ENCODE peak calls at places on chromosomes 16 and 17, in four cellular contexts. M, Y, H and V are unnamed samples.

GRCh38 chr17:15920758-15921239 is 24.1 kb upstream of the ADORA2B start:
- DNase-seq in M (peak), Y (peak), H (no peak), V (no peak)

GRCh38 chr16:17467923-17468540 is 2.7 kb downstream of the XYLT1 start:
- DNase-seq in M (no peak), Y (peak), H (no peak), V (peak)

GRCh38 chr17:77354721-77355455 is 214.1 kb downstream of the SEC14L1 start:
- DNase-seq in M (no peak), Y (peak), H (no peak), V (peak)

GRCh38 chr16:81745704-81746558 is 33.2 kb upstream of the PLCG2 start:
- DNase-seq in M (peak), Y (peak), H (no peak), V (peak)

GRCh38 chr17:50863221-50863843 is 2.8 kb downstream of the TOB1 start:
- DNase-seq in M (no peak), Y (peak), H (no peak), V (peak)

GRCh38 chr16:51542856-51543510 is 391.9 kb upstream of the SALL1 start:
- DNase-seq in M (no peak), Y (no peak), H (no peak), V (peak)

GRCh38 chr16:27237229-27238015 is 31.1 kb downstream of the NSMCE1 start:
- DNase-seq in M (no peak), Y (no peak), H (peak), V (peak)

GRCh38 chr16:8623634-8624033 is 2.1 kb downstream of the METTL22 start:
- DNase-seq in M (no peak), Y (no peak), H (no peak), V (no peak)

GRCh38 chr16:29808219-29808900 is 2.0 kb downstream of the MAZ start:
- DNase-seq in M (no peak), Y (no peak), H (no peak), V (no peak)

GRCh38 chr16:31179153-31179746 is 689 bp upstream of the FUS start:
- DNase-seq in M (no peak), Y (no peak), H (no peak), V (no peak)

GRCh38 chr17:80279895-80280294 is 19.2 kb downstream of the RNF213 start:
- DNase-seq in M (no peak), Y (no peak), H (no peak), V (peak)

GRCh38 chr17:27109346-27109745 is 184.6 kb upstream of the WSB1 start:
- DNase-seq in M (no peak), Y (no peak), H (no peak), V (no peak)

GRCh38 chr16:3119286-3119685 is 6.9 kb downstream of the ZNF205 start:
- DNase-seq in M (no peak), Y (no peak), H (no peak), V (no peak)

GRCh38 chr16:75648265-75649076 is 898 bp downstream of the TERF2IP start:
- DNase-seq in M (peak), Y (peak), H (no peak), V (peak)

DNA sequence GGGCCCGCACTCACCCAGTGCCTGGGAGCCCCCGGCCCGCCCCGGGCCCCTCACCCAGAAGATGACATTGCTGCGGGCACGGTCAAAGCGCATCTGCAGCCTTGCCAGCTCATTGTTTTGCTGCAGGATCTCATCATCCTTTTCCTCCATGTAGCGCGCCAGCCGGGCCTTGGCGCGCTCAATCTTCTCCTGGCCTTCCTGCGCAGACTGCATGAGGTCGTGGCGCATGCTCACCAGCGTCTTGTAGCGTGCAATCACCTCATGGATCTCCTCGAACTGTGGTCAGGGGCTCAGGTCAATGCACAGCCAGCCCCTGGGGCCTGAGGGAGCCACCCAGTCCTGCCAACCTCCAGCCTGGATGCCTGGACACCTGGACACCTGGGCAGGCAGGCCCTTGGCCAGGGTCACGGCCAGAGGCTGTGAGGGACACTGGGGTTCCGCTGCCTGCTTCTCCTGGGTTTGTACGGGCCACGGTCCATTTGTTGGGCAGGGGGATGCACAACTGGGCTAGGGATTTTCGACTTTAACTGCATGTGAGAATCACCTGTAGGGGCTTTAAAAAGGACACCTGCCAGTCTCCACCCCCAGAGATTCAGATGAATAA is 9.2 kb downstream of the CCDC42 start:
- DNase-seq in M (no peak), Y (no peak), H (no peak), V (no peak)
- TF ChIP-seq RFX5 in M (no peak), Y (no peak), H (no peak), V (no peak)

DNA sequence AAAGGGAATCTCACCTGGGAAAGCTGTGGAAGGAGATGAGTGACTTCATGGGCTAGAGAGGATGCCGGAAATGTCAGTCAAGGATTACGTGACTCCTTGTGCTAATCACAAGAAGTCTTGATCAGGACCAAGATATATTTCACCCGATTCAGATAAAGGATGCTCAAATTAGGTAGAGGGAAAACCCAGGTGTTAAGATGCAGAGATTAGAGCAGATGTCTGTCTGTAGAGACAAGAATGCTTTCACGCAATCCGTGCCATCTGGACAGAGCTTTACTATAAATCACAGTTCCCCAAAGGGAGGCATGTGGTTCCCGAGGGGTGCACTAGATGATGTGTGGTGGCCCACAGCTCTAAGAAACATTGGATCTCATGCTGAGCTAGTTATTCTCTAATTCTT is 9.7 kb upstream of the MAP3K14 start:
- DNase-seq in M (no peak), Y (no peak), H (no peak), V (no peak)
- TF ChIP-seq SIN3A in M (no peak), Y (no peak), H (no peak), V (no peak)

GRCh38 chr16:11200523-11201063 is 55.4 kb downstream of the SOCS1 start:
- DNase-seq in M (no peak), Y (no peak), H (no peak), V (no peak)
- TF ChIP-seq FOXM1 in M (no peak), Y (no peak), H (no peak), V (no peak)

GRCh38 chr17:7029659-7030058 is 6.2 kb upstream of the SLC16A13 start:
- DNase-seq in M (no peak), Y (no peak), H (no peak), V (no peak)
- TF ChIP-seq RFX5 in M (no peak), Y (no peak), H (no peak), V (no peak)

DNA sequence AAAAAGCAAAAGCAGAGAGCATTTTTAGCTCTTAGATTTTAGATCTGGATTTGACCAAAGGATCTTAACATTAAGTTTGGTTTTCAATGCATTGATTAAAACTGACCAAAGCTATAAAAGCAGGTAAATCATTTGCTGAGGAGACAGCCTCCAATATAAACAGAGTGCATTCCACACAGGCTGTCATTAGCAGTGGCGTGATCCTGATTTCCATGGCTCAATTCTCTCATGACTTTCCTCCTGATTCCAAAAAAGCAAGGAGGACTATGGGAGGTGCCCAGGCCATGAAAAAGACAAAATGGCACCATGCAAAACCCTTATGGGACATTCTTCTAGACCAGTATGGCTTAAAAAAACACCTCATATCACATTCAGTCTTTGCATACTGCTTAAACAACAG is 53.5 kb downstream of the PARN start:
- DNase-seq in M (no peak), Y (no peak), H (no peak), V (no peak)
- TF ChIP-seq SIN3A in M (no peak), Y (no peak), H (no peak), V (no peak)